ENCODE peak calls at places on chromosome 15, in nine cellular contexts. One of them, this sample, is unnamed.
A peak's percentile ranks its signal among the peaks of the same experiment; 100 is the strongest.

GRCh38 chr15:90336705-90337141 is 15.4 kb upstream of the ZNF774 start:
- DNase-seq in endothelial cell: no peak
- DNase-seq in Kasumi-1: peak; percentile 96
- DNase-seq in GM20000: peak; percentile 42
- DNase-seq in hepatocyte: no peak
- DNase-seq in NCI-H748 treated with DMSO at 0.1 percent for 48 hours: no peak
- DNase-seq in neuronal stem cell: no peak
- DNase-seq in esophagus muscularis mucosa: no peak
- DNase-seq in stimulated activated naive CD8-positive, alpha-beta T cell treated with anti-CD3 and anti-CD28 coated beads, Interleukin-15, Interleukin-2, amounts not matched to agents 100 U/mL and 50 U/mL, for 24 hours: no peak
- DNase-seq in this sample: no peak

GRCh38 chr15:80776420-80777045 is 2.6 kb upstream of the CEMIP start:
- DNase-seq in endothelial cell: peak; percentile 83
- DNase-seq in Kasumi-1: peak; percentile 66
- DNase-seq in GM20000: peak; percentile 86
- DNase-seq in hepatocyte: peak; percentile 90
- DNase-seq in NCI-H748 treated with DMSO at 0.1 percent for 48 hours: peak; percentile 47
- DNase-seq in neuronal stem cell: peak; percentile 67
- DNase-seq in esophagus muscularis mucosa: peak; percentile 93
- DNase-seq in stimulated activated naive CD8-positive, alpha-beta T cell treated with anti-CD3 and anti-CD28 coated beads, Interleukin-15, Interleukin-2, amounts not matched to agents 100 U/mL and 50 U/mL, for 24 hours: peak; percentile 77
- DNase-seq in this sample: peak; percentile 75

GRCh38 chr15:36449084-36449661 is 130.3 kb upstream of the CDIN1 start:
- DNase-seq in endothelial cell: no peak
- DNase-seq in Kasumi-1: no peak
- DNase-seq in GM20000: no peak
- DNase-seq in hepatocyte: peak; percentile 19
- DNase-seq in NCI-H748 treated with DMSO at 0.1 percent for 48 hours: no peak
- DNase-seq in neuronal stem cell: peak; percentile 32
- DNase-seq in esophagus muscularis mucosa: no peak
- DNase-seq in stimulated activated naive CD8-positive, alpha-beta T cell treated with anti-CD3 and anti-CD28 coated beads, Interleukin-15, Interleukin-2, amounts not matched to agents 100 U/mL and 50 U/mL, for 24 hours: no peak
- DNase-seq in this sample: peak; percentile 62

GRCh38 chr15:39269352-39269751 is 311.5 kb upstream of the THBS1 start:
- DNase-seq in endothelial cell: no peak
- DNase-seq in Kasumi-1: no peak
- DNase-seq in GM20000: no peak
- DNase-seq in hepatocyte: no peak
- DNase-seq in NCI-H748 treated with DMSO at 0.1 percent for 48 hours: no peak
- DNase-seq in neuronal stem cell: no peak
- DNase-seq in esophagus muscularis mucosa: no peak
- DNase-seq in stimulated activated naive CD8-positive, alpha-beta T cell treated with anti-CD3 and anti-CD28 coated beads, Interleukin-15, Interleukin-2, amounts not matched to agents 100 U/mL and 50 U/mL, for 24 hours: no peak
- DNase-seq in this sample: no peak

GRCh38 chr15:57167821-57168395 is 208.4 kb upstream of the CGNL1 start:
- DNase-seq in endothelial cell: no peak
- DNase-seq in Kasumi-1: no peak
- DNase-seq in GM20000: no peak
- DNase-seq in hepatocyte: no peak
- DNase-seq in NCI-H748 treated with DMSO at 0.1 percent for 48 hours: no peak
- DNase-seq in neuronal stem cell: no peak
- DNase-seq in esophagus muscularis mucosa: no peak
- DNase-seq in stimulated activated naive CD8-positive, alpha-beta T cell treated with anti-CD3 and anti-CD28 coated beads, Interleukin-15, Interleukin-2, amounts not matched to agents 100 U/mL and 50 U/mL, for 24 hours: no peak
- DNase-seq in this sample: no peak

GRCh38 chr15:100781961-100782525 is 97.6 kb upstream of the ALDH1A3 start:
- DNase-seq in endothelial cell: no peak
- DNase-seq in Kasumi-1: no peak
- DNase-seq in GM20000: no peak
- DNase-seq in hepatocyte: no peak
- DNase-seq in NCI-H748 treated with DMSO at 0.1 percent for 48 hours: no peak
- DNase-seq in neuronal stem cell: no peak
- DNase-seq in esophagus muscularis mucosa: peak; percentile 8
- DNase-seq in stimulated activated naive CD8-positive, alpha-beta T cell treated with anti-CD3 and anti-CD28 coated beads, Interleukin-15, Interleukin-2, amounts not matched to agents 100 U/mL and 50 U/mL, for 24 hours: no peak
- DNase-seq in this sample: peak; percentile 31

GRCh38 chr15:94638183-94638582 is 406.8 kb downstream of the MCTP2 start:
- DNase-seq in endothelial cell: no peak
- DNase-seq in Kasumi-1: no peak
- DNase-seq in GM20000: no peak
- DNase-seq in hepatocyte: no peak
- DNase-seq in NCI-H748 treated with DMSO at 0.1 percent for 48 hours: no peak
- DNase-seq in neuronal stem cell: no peak
- DNase-seq in esophagus muscularis mucosa: peak; percentile 37
- DNase-seq in stimulated activated naive CD8-positive, alpha-beta T cell treated with anti-CD3 and anti-CD28 coated beads, Interleukin-15, Interleukin-2, amounts not matched to agents 100 U/mL and 50 U/mL, for 24 hours: no peak
- DNase-seq in this sample: no peak

GRCh38 chr15:51117270-51117669 is 22.6 kb upstream of the TNFAIP8L3 start:
- DNase-seq in endothelial cell: no peak
- DNase-seq in Kasumi-1: no peak
- DNase-seq in GM20000: no peak
- DNase-seq in hepatocyte: no peak
- DNase-seq in NCI-H748 treated with DMSO at 0.1 percent for 48 hours: no peak
- DNase-seq in neuronal stem cell: no peak
- DNase-seq in esophagus muscularis mucosa: no peak
- DNase-seq in stimulated activated naive CD8-positive, alpha-beta T cell treated with anti-CD3 and anti-CD28 coated beads, Interleukin-15, Interleukin-2, amounts not matched to agents 100 U/mL and 50 U/mL, for 24 hours: no peak
- DNase-seq in this sample: no peak

This sample was measured in ecto neural progenitor cell.